ENCODE peak calls at places on chromosomes 3 and 15, in seven cellular contexts. L, S, X, C, U, G and N are unnamed samples.

GRCh38 chr15:29698030-29698701 is 124.1 kb downstream of the TJP1 start:
- DNase-seq in G (peak; percentile 61), S (no peak), L (no peak), C (no peak), X (no peak), U (no peak), N (no peak)

GRCh38 chr3:53274938-53275666 is 19.3 kb upstream of the TKT start:
- DNase-seq in U (no peak), G (no peak), X (no peak), C (no peak), S (no peak), L (no peak), N (no peak)

GRCh38 chr3:110849060-110849459 is 222.6 kb upstream of the NECTIN3 start:
- DNase-seq in U (no peak), C (no peak), S (no peak), G (no peak), X (no peak), L (no peak), N (no peak)

GRCh38 chr15:91302588-91303439 is 202.8 kb downstream of the SV2B start:
- DNase-seq in L (peak; percentile 17), G (peak; percentile 45), X (peak; percentile 52), U (peak; percentile 83), C (peak; percentile 25), S (peak; percentile 57), N (peak; percentile 18)

GRCh38 chr3:80331768-80332167 is 564.0 kb upstream of the ROBO1 start:
- DNase-seq in X (no peak), S (no peak), L (no peak), G (no peak), U (peak; percentile 36), C (no peak), N (no peak)

GRCh38 chr15:56168394-56168793 is 75.3 kb downstream of the RFX7 start:
- DNase-seq in G (no peak), S (no peak), U (no peak), X (no peak), L (no peak), C (no peak), N (no peak)

GRCh38 chr3:150464684-150465083 is 56.6 kb downstream of the TSC22D2 start:
- DNase-seq in U (no peak), G (no peak), L (no peak), C (no peak), S (no peak), X (no peak), N (no peak)

GRCh38 chr15:56241374-56242085 is 2.1 kb downstream of the RFX7 start:
- DNase-seq in L (no peak), X (no peak), U (no peak), S (no peak), C (no peak), G (no peak), N (no peak)

GRCh38 chr3:21237638-21238037 is 513.4 kb downstream of the ZNF385D start:
- DNase-seq in S (no peak), G (no peak), L (no peak), C (no peak), U (no peak), X (no peak), N (no peak)

GRCh38 chr3:197541756-197542539 is 13.8 kb downstream of the BDH1 start:
- DNase-seq in G (no peak), U (peak; percentile 92), X (peak; percentile 89), S (peak; percentile 90), L (no peak), C (no peak), N (no peak)

GRCh38 chr3:102156426-102156825 is 278.4 kb upstream of the ZPLD1 start:
- DNase-seq in S (no peak), G (no peak), X (no peak), C (no peak), L (no peak), U (no peak), N (no peak)

GRCh38 chr3:81601707-81602305 is 159.6 kb downstream of the GBE1 start:
- DNase-seq in L (no peak), G (no peak), C (no peak), X (no peak), S (no peak), U (no peak), N (no peak)

GRCh38 chr3:119580148-119580760 is 962 bp downstream of the ADPRH start:
- DNase-seq in G (no peak), S (no peak), L (no peak), X (peak; percentile 54), C (peak; percentile 44), U (peak; percentile 22), N (peak; percentile 58)

GRCh38 chr15:58981808-58982475 is 5.5 kb upstream of the RNF111 start:
- DNase-seq in U (no peak), G (no peak), X (no peak), C (no peak), L (no peak), S (no peak), N (no peak)

GRCh38 chr3:193637831-193638230 is 44.8 kb downstream of the OPA1 start:
- DNase-seq in C (no peak), G (no peak), X (no peak), L (no peak), U (no peak), S (no peak), N (no peak)

GRCh38 chr3:16177962-16178627 is 3.6 kb downstream of the GALNT15 start:
- DNase-seq in U (peak; percentile 88), C (peak; percentile 72), S (peak; percentile 86), X (peak; percentile 96), L (no peak), G (peak; percentile 42), N (peak; percentile 64)

GRCh38 chr15:62834686-62835279 is 207.8 kb upstream of the TPM1 start:
- DNase-seq in S (no peak), X (no peak), L (no peak), C (no peak), G (no peak), U (no peak), N (no peak)
- TF ChIP-seq TAF1 in S (no peak), X (no peak), L (no peak), C (no peak), G (no peak), U (no peak), N (no peak)

GRCh38 chr15:61057830-61058529 is 171.1 kb downstream of the RORA start:
- DNase-seq in U (no peak), G (no peak), S (no peak), L (no peak), C (no peak), X (no peak), N (no peak)

GRCh38 chr15:61069369-61070075 is 159.6 kb downstream of the RORA start:
- DNase-seq in S (no peak), U (peak; percentile 74), X (no peak), C (no peak), L (no peak), G (no peak), N (no peak)

GRCh38 chr15:61062268-61062667 is 166.8 kb downstream of the RORA start:
- DNase-seq in S (no peak), G (no peak), X (no peak), L (no peak), C (no peak), U (no peak), N (no peak)

GRCh38 chr15:61064653-61065052 is 164.4 kb downstream of the RORA start:
- DNase-seq in S (no peak), G (no peak), U (no peak), C (no peak), X (no peak), L (no peak), N (no peak)

GRCh38 chr15:61063875-61064320 is 165.2 kb downstream of the RORA start:
- DNase-seq in U (no peak), X (no peak), S (no peak), L (no peak), C (no peak), G (no peak), N (no peak)
- TF ChIP-seq TAF1 in U (no peak), X (no peak), S (no peak), L (no peak), C (no peak), G (no peak), N (no peak)

GRCh38 chr15:73755946-73756345 is 2.8 kb upstream of the INSYN1 start:
- DNase-seq in L (no peak), G (no peak), X (no peak), C (no peak), S (no peak), U (no peak), N (no peak)

GRCh38 chr15:73756390-73756789 is 3.2 kb upstream of the INSYN1 start:
- DNase-seq in G (no peak), X (no peak), C (no peak), U (no peak), L (no peak), S (no peak), N (no peak)

GRCh38 chr15:73757571-73757970 is 4.4 kb upstream of the INSYN1 start:
- DNase-seq in S (no peak), G (no peak), X (no peak), L (no peak), U (no peak), C (no peak), N (no peak)

GRCh38 chr15:73755481-73755880 is 2.3 kb upstream of the INSYN1 start:
- DNase-seq in C (no peak), U (peak; percentile 71), L (no peak), X (no peak), S (no peak), G (no peak), N (no peak)

DNA sequence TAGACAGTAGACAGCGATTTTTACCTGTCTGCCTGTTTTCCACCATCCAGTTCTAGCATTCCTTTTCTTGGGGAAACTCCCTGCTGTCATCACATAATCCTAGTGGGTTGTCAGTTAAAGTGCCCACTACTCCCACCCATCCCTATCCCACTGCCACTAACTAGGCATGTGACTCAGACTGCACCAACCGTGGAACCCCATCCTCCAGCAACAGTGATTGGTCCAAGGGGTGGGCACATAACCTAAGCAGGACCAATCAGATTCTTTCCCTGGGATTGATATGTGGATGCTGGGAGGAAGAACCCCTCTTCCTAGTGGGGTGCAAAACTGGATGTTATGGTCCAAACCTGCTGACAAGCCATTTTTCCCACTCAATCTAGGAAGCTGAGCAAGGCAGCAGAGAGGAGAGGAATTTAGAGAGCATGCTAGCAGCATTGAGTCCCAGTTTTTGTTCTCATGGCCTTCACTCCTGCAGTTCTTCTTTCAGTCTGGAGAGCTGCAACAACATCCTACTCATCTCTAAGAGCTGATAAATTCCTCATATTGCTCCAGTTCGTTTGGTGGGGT is 3.9 kb upstream of the INSYN1 start:
- DNase-seq in G (no peak), S (no peak), C (no peak), L (no peak), X (no peak), U (no peak), N (no peak)
- TF ChIP-seq TAF1 in G (no peak), S (no peak), C (no peak), L (no peak), X (no peak), U (no peak), N (no peak)

GRCh38 chr3:28278918-28279317 is 37.5 kb downstream of the CMC1 start:
- DNase-seq in L (no peak), X (no peak), G (no peak), S (no peak), C (no peak), U (no peak), N (no peak)

GRCh38 chr3:28273837-28274236 is 32.4 kb downstream of the CMC1 start:
- DNase-seq in C (no peak), S (no peak), G (no peak), L (no peak), X (no peak), U (no peak), N (no peak)

DNA sequence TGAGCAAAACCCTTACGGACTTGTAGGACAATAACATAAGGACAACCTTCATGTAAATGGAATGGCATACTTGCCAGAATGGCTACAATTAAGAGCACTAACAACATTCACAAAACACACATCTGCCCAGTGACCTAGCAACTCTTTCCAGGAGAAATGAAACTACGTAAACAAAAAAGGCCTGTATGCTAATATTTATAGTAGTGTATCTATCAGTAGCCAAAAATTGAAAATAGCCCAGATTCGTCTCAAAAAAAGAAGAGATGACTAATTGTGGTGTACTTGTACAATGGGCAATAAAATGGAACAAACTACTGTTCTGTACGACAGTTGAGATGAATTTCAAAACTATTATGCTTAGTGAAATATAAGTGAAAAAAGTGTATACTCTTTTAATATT is 38.4 kb downstream of the CMC1 start:
- DNase-seq in C (no peak), S (no peak), G (no peak), L (no peak), X (no peak), U (no peak), N (no peak)
- TF ChIP-seq TAF1 in C (no peak), S (no peak), G (no peak), L (no peak), X (no peak), U (no peak), N (no peak)